ENCODE peak calls at places on chromosomes 11 and 22, in five cellular contexts. E, U, Q, G and P are unnamed samples. For H3K4me1, the result is how much of the 10 kb centered on the place peaks cover.

GRCh38 chr11:390175-390574 is 3.8 kb upstream of the PKP3 start:
- DNase-seq in E (no peak), U (peak), Q (no peak), G (no peak), P (peak)

GRCh38 chr22:35534091-35534490 is 6.5 kb upstream of the RASD2 start:
- DNase-seq in E (no peak), U (no peak), Q (no peak), G (no peak), P (no peak)

GRCh38 chr11:19820100-19820499 is 107.5 kb downstream of the NAV2 start:
- DNase-seq in E (peak), U (no peak), Q (no peak), G (no peak), P (no peak)

GRCh38 chr11:43150697-43151096 is 161.1 kb upstream of the API5 start:
- DNase-seq in E (no peak), U (no peak), Q (no peak), G (no peak), P (no peak)

GRCh38 chr11:116936754-116937153 is 99.3 kb upstream of the APOA1 start:
- DNase-seq in E (no peak), U (no peak), Q (no peak), G (no peak), P (no peak)

GRCh38 chr11:108218455-108218854 is 4.0 kb downstream of the NPAT start:
- DNase-seq in E (no peak), U (no peak), Q (no peak), G (no peak), P (no peak)

GRCh38 chr11:72321381-72321996 is 77.5 kb upstream of the PHOX2A start:
- DNase-seq in E (no peak), U (no peak), Q (no peak), G (peak), P (no peak)

GRCh38 chr11:69080361-69080973 is 31.7 kb downstream of the TPCN2 start:
- DNase-seq in E (no peak), U (no peak), Q (no peak), G (no peak), P (no peak)

GRCh38 chr11:2304156-2305139 is 2.6 kb downstream of the TSPAN32 start:
- DNase-seq in E (no peak), U (peak), Q (no peak), G (no peak), P (no peak)

GRCh38 chr11:2513441-2513840 is 68.6 kb downstream of the KCNQ1 start:
- DNase-seq in E (no peak), U (no peak), Q (no peak), G (no peak), P (peak)

GRCh38 chr22:27135582-27135981 is 478.2 kb downstream of the MIAT start:
- DNase-seq in E (no peak), U (no peak), Q (no peak), G (peak), P (no peak)

GRCh38 chr11:44351006-44351660 is 41.2 kb upstream of the ALX4 start:
- DNase-seq in E (no peak), U (no peak), Q (no peak), G (no peak), P (no peak)

GRCh38 chr22:38921126-38921525 is 36.3 kb upstream of the APOBEC3A start:
- DNase-seq in E (peak), U (peak), Q (no peak), G (no peak), P (peak)

GRCh38 chr11:11155962-11156815 is 196.9 kb downstream of the CSNK2A3 start:
- DNase-seq in E (no peak), U (no peak), Q (peak), G (peak), P (no peak)

GRCh38 chr11:2318707-2319106 is 16.9 kb downstream of the TSPAN32 start:
- DNase-seq in E (no peak), U (no peak), Q (no peak), G (no peak), P (no peak)

GRCh38 chr22:36331306-36331911 is 56.4 kb downstream of the MYH9 start:
- DNase-seq in E (peak), U (peak), Q (peak), G (peak), P (peak)

GRCh38 chr11:11022126-11022730 is 164.4 kb upstream of the ZBED5 start:
- DNase-seq in E (no peak), U (no peak), Q (no peak), G (peak), P (no peak)

GRCh38 chr22:47019012-47019790 is 256.8 kb downstream of the TBC1D22A start:
- DNase-seq in E (peak), U (peak), Q (no peak), G (no peak), P (no peak)

DNA sequence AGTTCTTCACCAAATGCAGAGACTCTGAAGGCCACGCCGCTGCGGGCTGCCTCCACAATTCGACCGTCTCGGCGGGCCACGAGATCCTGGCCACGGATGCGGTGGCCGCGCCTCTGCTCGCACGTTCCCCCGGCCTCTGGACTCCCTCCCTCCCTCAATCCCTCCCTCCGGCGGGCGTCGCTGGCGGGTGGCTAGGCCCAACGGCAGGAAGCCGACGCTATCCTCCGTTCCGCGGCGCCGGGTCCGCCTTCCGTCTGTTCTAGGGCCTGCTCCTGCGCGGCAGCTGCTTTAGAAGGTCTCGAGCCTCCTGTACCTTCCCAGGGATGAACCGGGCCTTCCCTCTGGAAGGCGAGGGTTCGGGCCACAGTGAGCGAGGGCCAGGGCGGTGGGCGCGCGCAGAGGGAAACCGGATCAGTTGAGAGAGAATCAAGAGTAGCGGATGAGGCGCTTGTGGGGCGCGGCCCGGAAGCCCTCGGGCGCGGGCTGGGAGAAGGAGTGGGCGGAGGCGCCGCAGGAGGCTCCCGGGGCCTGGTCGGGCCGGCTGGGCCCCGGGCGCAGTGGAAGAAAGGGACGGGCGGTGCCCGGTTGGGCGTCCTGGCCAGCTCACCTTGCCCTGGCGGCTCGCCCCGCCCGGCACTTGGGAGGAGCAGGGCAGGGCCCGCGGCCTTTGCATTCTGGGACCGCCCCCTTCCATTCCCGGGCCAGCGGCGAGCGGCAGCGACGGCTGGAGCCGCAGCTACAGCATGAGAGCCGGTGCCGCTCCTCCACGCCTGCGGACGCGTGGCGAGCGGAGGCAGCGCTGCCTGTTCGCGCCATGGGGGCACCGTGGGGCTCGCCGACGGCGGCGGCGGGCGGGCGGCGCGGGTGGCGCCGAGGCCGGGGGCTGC is at the start of gene FUT4:
- DNase-seq in E (peak), U (peak), Q (peak), G (peak), P (peak)
- TF ChIP-seq POLR2A in E (no peak), U (no peak), Q (peak), G (peak), P (peak)

GRCh38 chr22:30180616-30181015 is 65.9 kb downstream of the LIF start:
- DNase-seq in E (no peak), U (no peak), Q (no peak), G (no peak), P (no peak)
- H3K4me1 ChIP-seq in E (under half), U (under half), Q (under half), G (under half), P (under half)

GRCh38 chr11:36509694-36510566 is at the start of gene TRAF6:
- DNase-seq in E (peak), U (peak), Q (peak), G (peak), P (peak)
- TF ChIP-seq POLR2A in E (no peak), U (no peak), Q (peak), G (peak), P (peak)

GRCh38 chr22:50303848-50304527 is 3.5 kb downstream of the PLXNB2 start:
- DNase-seq in E (peak), U (peak), Q (no peak), G (no peak), P (peak)
- H3K4me1 ChIP-seq in E (half or more), U (half or more), Q (half or more), G (half or more), P (half or more)

DNA sequence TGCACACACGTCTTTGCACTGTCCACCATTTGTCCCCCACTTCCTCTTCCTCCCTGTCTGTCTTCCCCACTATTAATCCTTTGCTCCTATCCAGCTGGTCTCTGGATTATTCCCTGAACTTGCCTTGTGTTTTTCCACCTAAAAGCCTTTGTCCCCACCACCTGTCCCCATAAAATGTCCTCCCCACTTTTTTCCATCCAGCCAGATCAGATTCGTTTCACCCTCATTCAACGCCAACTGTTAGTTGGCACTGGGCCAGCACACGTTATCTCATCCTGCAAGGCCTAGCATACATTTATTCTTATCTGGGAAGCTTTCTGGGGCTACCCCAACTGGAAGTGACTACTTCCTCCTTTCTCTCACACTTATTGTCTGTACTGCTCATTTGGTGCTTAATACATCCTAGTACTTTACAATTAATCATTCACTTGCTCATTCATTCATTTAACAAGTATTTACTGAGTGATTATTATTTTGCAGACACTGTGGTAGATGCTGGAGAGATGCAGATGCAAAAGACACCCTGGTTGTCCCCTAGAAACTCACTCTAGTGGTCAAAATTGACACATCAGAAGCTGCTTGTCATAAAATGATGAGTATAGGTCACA is 96.2 kb downstream of the RASSF10 start:
- DNase-seq in E (no peak), U (peak), Q (no peak), G (no peak), P (peak)
- TF ChIP-seq POLR2A in E (no peak), U (no peak), Q (no peak), G (no peak), P (no peak)